ENCODE peak calls at places on chromosomes 4 and X, in five cellular contexts. F is GM03348, O is right cardiac atrium, V is amygdala, P is tibial artery. H is an unnamed sample.

GRCh38 chr4:113689394-113689793 is 72.1 kb downstream of the CAMK2D start:
- DNase-seq in V (no peak), P (no peak), F (no peak), O (no peak), H (no peak)

GRCh38 chrX:135477576-135477975 is 42.9 kb upstream of the INTS6L start:
- DNase-seq in P (peak), V (no peak), O (peak), F (no peak), H (peak)

GRCh38 chr4:57875829-57876392 is 765.7 kb upstream of the IGFBP7 start:
- DNase-seq in F (no peak), V (no peak), O (no peak), P (no peak), H (no peak)

GRCh38 chr4:153090670-153091385 is 113.4 kb upstream of the TRIM2 start:
- DNase-seq in F (no peak), V (no peak), O (no peak), P (no peak), H (no peak)

GRCh38 chrX:16484338-16484737 is 165.6 kb upstream of the S100G start:
- DNase-seq in P (peak), O (no peak), F (peak), V (no peak), H (peak)

GRCh38 chrX:13248867-13249521 is 70.9 kb downstream of the ATXN3L start:
- DNase-seq in O (no peak), P (no peak), V (no peak), F (peak), H (no peak)

GRCh38 chr4:94561249-94562024 is 109.7 kb downstream of the PDLIM5 start:
- DNase-seq in O (no peak), P (no peak), F (peak), V (no peak), H (peak)

GRCh38 chr4:148182230-148182928 is 259.8 kb downstream of the NR3C2 start:
- DNase-seq in V (no peak), F (no peak), O (no peak), P (no peak), H (no peak)

GRCh38 chrX:17007134-17007768 is 60.8 kb downstream of the REPS2 start:
- DNase-seq in V (no peak), F (peak), O (no peak), P (no peak), H (no peak)

GRCh38 chrX:75746891-75747639 is 38.0 kb downstream of the MAGEE2 start:
- DNase-seq in P (no peak), F (peak), V (no peak), O (peak), H (peak)

GRCh38 chr4:67922697-67923096 is 38.9 kb upstream of the TMPRSS11D start:
- DNase-seq in V (no peak), P (no peak), F (no peak), O (no peak), H (no peak)

GRCh38 chr4:3852751-3853150 is 86.6 kb downstream of the ADRA2C start:
- DNase-seq in V (no peak), O (no peak), F (no peak), P (no peak), H (no peak)

GRCh38 chr4:6188687-6189305 is 11.6 kb downstream of the JAKMIP1 start:
- DNase-seq in F (peak), V (no peak), O (no peak), P (no peak), H (no peak)

GRCh38 chr4:90393215-90393614 is 266.0 kb downstream of the CCSER1 start:
- DNase-seq in P (no peak), O (no peak), F (no peak), V (no peak), H (no peak)

GRCh38 chr4:145731026-145731425 is 51.1 kb downstream of the C4orf51 start:
- DNase-seq in V (no peak), F (no peak), P (no peak), O (no peak), H (no peak)

GRCh38 chr4:145734576-145735329 is 54.8 kb downstream of the C4orf51 start:
- DNase-seq in O (peak), V (no peak), P (peak), F (peak), H (peak)

GRCh38 chr4:7964890-7965662 is 25.4 kb upstream of the AFAP1 start:
- DNase-seq in O (peak), F (no peak), V (no peak), P (no peak), H (peak)

GRCh38 chrX:133364201-133364600 is 51.1 kb downstream of the GPC4 start:
- DNase-seq in P (no peak), F (peak), O (no peak), V (no peak), H (no peak)

H was measured in ELR.